ENCODE peak calls at places on chromosomes 6 and 20, in seven cellular contexts. J is lung; L is stimulated activated CD4-positive, alpha-beta T cell treated with anti-CD3 and anti-CD28 coated beads, Interleukin-4, amount 100 ng/mL, for 4 hours; O is iPS-NIHi11; K is choroid plexus epithelial cell; U is C1 segment of cervical spinal cord; E is GF-D8. Y is an unnamed sample.

GRCh38 chr6:31896856-31897611 is 464 bp downstream of the EHMT2 start:
- DNase-seq in K (no peak), J (no peak), L (no peak), E (no peak), U (no peak), O (peak; percentile 82), Y (no peak)

GRCh38 chr6:3356056-3356823 is 97.5 kb downstream of the PSMG4 start:
- DNase-seq in E (peak; percentile 43), J (peak; percentile 50), K (peak; percentile 74), L (peak; percentile 59), U (peak; percentile 71), O (peak; percentile 78), Y (peak; percentile 75)

GRCh38 chr6:76382201-76382600 is 309.7 kb upstream of the IMPG1 start:
- DNase-seq in U (no peak), O (no peak), L (no peak), E (no peak), K (no peak), J (no peak), Y (no peak)

GRCh38 chr20:40786336-40786735 is 97.3 kb upstream of the MAFB start:
- DNase-seq in E (no peak), U (no peak), J (no peak), L (no peak), O (no peak), K (no peak), Y (no peak)

GRCh38 chr6:128129679-128130078 is 228.8 kb upstream of the THEMIS start:
- DNase-seq in J (no peak), O (no peak), K (no peak), L (no peak), E (no peak), U (no peak), Y (no peak)

GRCh38 chr20:37789408-37789807 is 95.6 kb downstream of the CTNNBL1 start:
- DNase-seq in L (no peak), J (no peak), U (no peak), K (no peak), O (no peak), E (no peak), Y (no peak)

GRCh38 chr6:44315506-44315905 is 2.4 kb upstream of the AARS2 start:
- DNase-seq in U (no peak), E (no peak), L (no peak), J (no peak), K (no peak), O (no peak), Y (no peak)

GRCh38 chr6:105193647-105194046 is 13.8 kb upstream of the POPDC3 start:
- DNase-seq in O (no peak), U (no peak), L (no peak), E (no peak), K (peak; percentile 40), J (no peak), Y (no peak)

GRCh38 chr6:30447237-30447636 is 42.1 kb upstream of the HLA-E start:
- DNase-seq in L (no peak), K (peak; percentile 21), E (peak; percentile 4), J (no peak), O (peak; percentile 87), U (no peak), Y (no peak)

GRCh38 chr20:17568972-17569471 is 853 bp upstream of the DSTN start:
- DNase-seq in K (peak; percentile 89), U (peak; percentile 13), O (peak; percentile 72), E (no peak), J (peak; percentile 89), L (peak; percentile 4), Y (peak; percentile 95)

GRCh38 chr6:113103618-113104390 is 753.3 kb upstream of the MARCKS start:
- DNase-seq in K (peak; percentile 64), J (no peak), E (no peak), O (no peak), U (no peak), L (no peak), Y (no peak)

GRCh38 chr6:47245745-47246371 is 63.8 kb downstream of the TNFRSF21 start:
- DNase-seq in O (no peak), J (no peak), L (no peak), K (no peak), E (peak; percentile 40), U (no peak), Y (no peak)

GRCh38 chr6:8000080-8001035 is 63.8 kb downstream of the BLOC1S5 start:
- DNase-seq in U (no peak), L (no peak), E (no peak), J (no peak), K (no peak), O (no peak), Y (no peak)

GRCh38 chr20:9021216-9021615 is 47.7 kb upstream of the PLCB4 start:
- DNase-seq in L (no peak), E (no peak), U (no peak), K (no peak), O (no peak), J (no peak), Y (no peak)

GRCh38 chr6:28167068-28167467 is 25.4 kb downstream of the ZKSCAN8 start:
- DNase-seq in J (no peak), L (no peak), K (peak; percentile 36), O (no peak), E (no peak), U (no peak), Y (no peak)

GRCh38 chr6:34074064-34074739 is 71.7 kb downstream of the GRM4 start:
- DNase-seq in U (no peak), K (no peak), L (no peak), J (no peak), O (peak; percentile 75), E (no peak), Y (no peak)

GRCh38 chr20:63694596-63695418 is 1.6 kb upstream of the TNFRSF6B start:
- DNase-seq in U (no peak), J (no peak), E (no peak), K (no peak), L (no peak), O (peak; percentile 27), Y (no peak)

GRCh38 chr20:52103911-52104545 is 87.6 kb downstream of the ZFP64 start:
- DNase-seq in U (no peak), J (no peak), L (no peak), O (peak; percentile 64), K (peak; percentile 25), E (peak; percentile 95), Y (no peak)

GRCh38 chr6:140050232-140050995 is 676.0 kb upstream of the CITED2 start:
- DNase-seq in J (no peak), U (no peak), K (no peak), O (no peak), E (no peak), L (no peak), Y (no peak)